ENCODE peak calls at places on chromosomes 11 and 22, in seven cellular contexts. F, B, Y, O, A, P and R are unnamed samples.

GRCh38 chr11:72039108-72039850 is 40.6 kb downstream of the IL18BP start:
- DNase-seq in B (no peak), Y (no peak), F (no peak), P (peak), O (no peak), A (no peak), R (no peak)

GRCh38 chr11:130555251-130555841 is 106.9 kb downstream of the ADAMTS15 start:
- DNase-seq in A (peak), Y (no peak), F (no peak), O (no peak), P (no peak), B (no peak), R (no peak)

GRCh38 chr11:118918128-118918685 is 7.5 kb downstream of the BCL9L start:
- DNase-seq in F (peak), P (no peak), Y (peak), A (peak), B (peak), O (peak), R (peak)

GRCh38 chr22:28674121-28674563 is 5.5 kb downstream of the TTC28 start:
- DNase-seq in Y (no peak), F (no peak), B (no peak), P (no peak), O (peak), A (peak), R (peak)

GRCh38 chr11:72069787-72070251 is 10.5 kb downstream of the NUMA1 start:
- DNase-seq in F (peak), O (peak), Y (peak), B (peak), A (peak), P (peak), R (peak)

GRCh38 chr11:76700177-76701100 is 29.9 kb upstream of the LRRC32 start:
- DNase-seq in O (peak), P (peak), Y (peak), B (peak), F (peak), A (peak), R (peak)

GRCh38 chr11:83194284-83195175 is 1.0 kb downstream of the ANKRD42 start:
- DNase-seq in B (peak), A (peak), Y (peak), O (peak), F (peak), P (no peak), R (peak)

GRCh38 chr11:68347345-68347744 is 35.0 kb downstream of the LRP5 start:
- DNase-seq in P (no peak), B (no peak), O (no peak), A (no peak), F (no peak), Y (no peak), R (no peak)

GRCh38 chr11:34030386-34030785 is 21.1 kb upstream of the CAPRIN1 start:
- DNase-seq in F (no peak), A (no peak), O (no peak), B (no peak), P (no peak), Y (peak), R (no peak)

GRCh38 chr22:44505796-44506354 is 7.8 kb upstream of the RTL6 start:
- DNase-seq in A (no peak), P (no peak), Y (no peak), B (no peak), O (no peak), F (no peak), R (no peak)

GRCh38 chr22:49255741-49256318 is 571.8 kb downstream of the BRD1 start:
- DNase-seq in F (no peak), P (no peak), A (no peak), O (no peak), B (no peak), Y (no peak), R (no peak)

GRCh38 chr11:1300569-1301187 is 8.8 kb downstream of the TOLLIP start:
- DNase-seq in P (no peak), F (peak), O (no peak), Y (no peak), A (no peak), B (no peak), R (no peak)

GRCh38 chr22:42056757-42057511 is 13.7 kb downstream of the NAGA start:
- DNase-seq in F (no peak), Y (no peak), P (no peak), A (no peak), B (no peak), O (no peak), R (no peak)

GRCh38 chr22:46935506-46936377 is 173.3 kb downstream of the TBC1D22A start:
- DNase-seq in O (no peak), B (no peak), A (no peak), P (no peak), Y (no peak), F (peak), R (no peak)

GRCh38 chr11:116471608-116472007 is 301.2 kb downstream of the BUD13 start:
- DNase-seq in B (peak), O (peak), P (no peak), A (peak), F (no peak), Y (peak), R (peak)

GRCh38 chr22:43014062-43014875 is 680 bp downstream of the PACSIN2 start:
- DNase-seq in F (peak), Y (no peak), O (no peak), A (no peak), P (no peak), B (no peak), R (no peak)

GRCh38 chr11:132977241-132977640 is 555.1 kb downstream of the OPCML start:
- DNase-seq in P (no peak), Y (no peak), O (no peak), A (no peak), B (no peak), F (no peak), R (no peak)

GRCh38 chr22:17807571-17808410 is 33.5 kb upstream of the BID start:
- DNase-seq in Y (no peak), O (no peak), P (peak), A (no peak), B (no peak), F (peak), R (no peak)

GRCh38 chr11:116948375-116948774 is 111.0 kb upstream of the APOA1 start:
- DNase-seq in O (peak), P (no peak), A (peak), F (no peak), B (no peak), Y (peak), R (no peak)

DNA sequence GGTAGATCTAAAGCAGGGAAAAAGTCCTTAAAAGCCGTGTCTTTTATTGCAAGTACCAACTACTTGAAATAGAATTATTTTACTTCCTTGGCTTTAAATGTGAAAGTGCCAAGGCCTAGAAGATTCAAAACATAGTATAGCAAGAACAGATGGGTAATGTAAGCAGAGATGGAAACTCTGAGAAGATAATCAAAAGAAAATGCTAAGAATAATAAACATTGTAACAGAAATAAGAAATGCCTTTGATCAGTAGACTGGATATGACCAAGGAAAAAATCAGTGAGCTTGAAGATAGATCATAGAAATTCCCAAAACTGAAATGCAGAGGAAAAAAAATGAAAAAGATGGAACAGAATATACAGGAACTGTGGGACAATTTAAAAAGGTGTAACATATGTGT is 113.1 kb downstream of the BLID start:
- DNase-seq in B (no peak), A (no peak), F (no peak), Y (no peak), O (no peak), P (peak), R (no peak)
- H3K4me3 ChIP-seq in B (no peak), A (no peak), F (no peak), Y (no peak), O (no peak), P (no peak), R (no peak)

GRCh38 chr11:120941000-120941399 is 82.9 kb upstream of the TBCEL start:
- DNase-seq in A (no peak), O (no peak), Y (peak), B (no peak), F (no peak), P (no peak), R (no peak)

GRCh38 chr11:120940297-120940847 is 83.5 kb upstream of the TBCEL start:
- DNase-seq in P (no peak), O (no peak), B (no peak), Y (no peak), F (no peak), A (no peak), R (no peak)

GRCh38 chr11:120942701-120943100 is 81.2 kb upstream of the TBCEL start:
- DNase-seq in Y (no peak), P (no peak), A (no peak), F (no peak), B (no peak), O (no peak), R (no peak)

GRCh38 chr11:120937501-120937900 is 86.4 kb upstream of the TBCEL start:
- DNase-seq in O (no peak), P (no peak), Y (no peak), B (no peak), A (no peak), F (no peak), R (no peak)

GRCh38 chr11:120938255-120938654 is 85.6 kb upstream of the TBCEL start:
- DNase-seq in P (no peak), B (no peak), F (no peak), O (no peak), Y (no peak), A (no peak), R (no peak)
- TF ChIP-seq CTCF in P (no peak), B (no peak), F (no peak), O (no peak), Y (no peak), A (no peak), R (no peak)

GRCh38 chr22:29914165-29914564 is 31.2 kb downstream of the MTMR3 start:
- DNase-seq in P (peak), B (peak), Y (peak), A (peak), O (peak), F (no peak), R (peak)
- H3K4me3 ChIP-seq in P (no peak), B (no peak), Y (no peak), A (no peak), O (no peak), F (no peak), R (no peak)

DNA sequence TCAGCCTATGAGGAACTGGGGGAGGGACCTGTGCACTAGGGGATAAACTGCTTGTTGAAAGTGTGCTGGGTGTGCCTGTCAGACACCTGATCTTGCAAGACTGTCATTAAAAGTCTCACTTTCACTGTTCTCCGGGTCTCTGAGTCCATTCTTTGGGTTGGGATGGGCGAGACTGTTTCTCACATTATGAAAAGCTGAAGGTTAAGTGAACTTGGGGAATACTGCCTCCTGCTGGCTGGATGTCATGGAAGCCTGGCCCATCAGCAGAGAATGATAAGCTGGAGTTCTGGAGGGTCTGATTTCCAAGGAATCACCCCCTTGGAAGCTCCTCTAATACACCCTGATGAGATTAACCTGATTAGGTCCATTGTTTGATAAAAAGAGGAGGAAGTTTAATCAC is 9.0 kb upstream of the VPREB1 start:
- DNase-seq in B (no peak), A (peak), Y (peak), P (no peak), F (no peak), O (no peak), R (no peak)
- TF ChIP-seq CTCF in B (peak), A (peak), Y (peak), P (peak), F (peak), O (peak), R (peak)

DNA sequence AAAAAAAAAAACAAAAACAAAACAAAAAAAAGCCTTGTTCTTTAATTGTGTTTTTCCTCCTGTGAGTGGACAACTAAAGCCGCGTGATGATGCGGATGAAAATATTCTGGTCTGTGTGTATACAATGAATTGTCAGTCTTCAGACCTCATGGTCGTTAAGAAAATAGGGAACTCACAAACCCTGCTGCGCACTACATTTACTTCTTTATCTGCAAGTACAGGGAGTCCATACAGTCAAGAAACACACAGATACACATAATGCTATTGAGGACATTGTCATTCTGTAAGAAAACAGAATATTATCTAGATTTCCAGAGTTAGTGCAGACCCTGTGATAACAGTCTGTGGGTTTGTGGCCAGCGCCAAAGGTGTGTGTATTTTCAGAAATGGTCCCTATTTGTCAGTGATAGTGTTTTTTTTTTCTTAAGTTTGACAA is 17.3 kb upstream of the ADSL start:
- DNase-seq in O (no peak), A (no peak), Y (no peak), B (no peak), F (no peak), P (no peak), R (no peak)
- H3K4me3 ChIP-seq in O (no peak), A (no peak), Y (no peak), B (no peak), F (no peak), P (no peak), R (no peak)

GRCh38 chr11:55707029-55707428 is 45.0 kb downstream of the OR4C6 start:
- DNase-seq in P (no peak), F (no peak), O (peak), A (peak), Y (peak), B (no peak), R (no peak)
- TF ChIP-seq CTCF in P (peak), F (peak), O (peak), A (peak), Y (peak), B (peak), R (no peak)

DNA sequence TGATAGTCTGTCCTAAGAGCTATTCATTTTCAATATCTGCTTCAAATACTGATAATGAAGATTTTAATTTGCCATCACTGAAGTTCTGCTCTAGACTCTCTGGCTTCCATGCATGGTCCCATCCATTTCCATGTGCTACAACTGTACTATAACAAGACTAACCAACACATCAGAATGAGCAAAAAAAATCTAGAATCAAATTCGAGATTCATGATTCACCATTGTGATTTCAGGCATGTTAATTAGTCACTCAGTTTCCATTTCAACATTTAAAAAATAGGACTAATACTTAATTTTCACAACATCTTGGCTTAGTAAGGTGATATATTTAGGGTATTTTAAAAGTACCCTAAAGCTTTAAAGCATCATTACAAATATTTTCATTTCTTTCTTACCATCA is 22.8 kb downstream of the PICALM start:
- DNase-seq in Y (peak), A (no peak), B (no peak), O (no peak), P (no peak), F (no peak), R (no peak)
- H3K4me3 ChIP-seq in Y (no peak), A (no peak), B (no peak), O (no peak), P (no peak), F (no peak), R (no peak)

GRCh38 chr11:126888126-126888712 is 112.4 kb downstream of the KIRREL3 start:
- DNase-seq in A (no peak), P (no peak), F (no peak), B (no peak), Y (no peak), O (no peak), R (no peak)

GRCh38 chr11:126893796-126894195 is 106.8 kb downstream of the KIRREL3 start:
- DNase-seq in O (no peak), Y (no peak), A (no peak), P (no peak), F (no peak), B (no peak), R (no peak)

GRCh38 chr11:126892781-126893180 is 107.8 kb downstream of the KIRREL3 start:
- DNase-seq in F (no peak), B (no peak), Y (no peak), O (no peak), P (no peak), A (no peak), R (no peak)

GRCh38 chr11:126891556-126892217 is 108.9 kb downstream of the KIRREL3 start:
- DNase-seq in F (no peak), A (no peak), O (no peak), B (no peak), P (no peak), Y (no peak), R (no peak)

DNA sequence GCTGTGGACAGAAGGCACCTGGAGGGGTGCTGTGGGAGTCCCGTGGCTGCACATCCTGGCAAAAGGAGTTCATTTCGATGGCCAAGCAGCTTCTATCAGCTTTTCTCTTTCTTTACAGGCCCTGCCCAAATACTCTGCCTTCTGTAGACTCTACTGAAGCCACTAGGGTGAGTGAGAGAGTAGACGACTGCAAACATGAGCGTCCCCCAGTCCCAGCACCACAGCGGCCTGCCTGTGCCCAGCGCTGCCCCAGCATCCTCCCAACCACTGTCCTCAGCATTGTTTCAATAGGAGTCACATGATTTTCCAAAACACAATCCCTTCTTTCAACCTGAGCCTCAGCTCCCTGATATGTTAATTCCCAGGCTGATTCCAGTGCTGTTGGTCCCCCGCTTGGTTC is 110.0 kb downstream of the KIRREL3 start:
- DNase-seq in F (no peak), B (no peak), Y (no peak), O (no peak), P (no peak), A (no peak), R (no peak)
- TF ChIP-seq CTCF in F (no peak), B (no peak), Y (no peak), O (peak), P (no peak), A (no peak), R (no peak)

DNA sequence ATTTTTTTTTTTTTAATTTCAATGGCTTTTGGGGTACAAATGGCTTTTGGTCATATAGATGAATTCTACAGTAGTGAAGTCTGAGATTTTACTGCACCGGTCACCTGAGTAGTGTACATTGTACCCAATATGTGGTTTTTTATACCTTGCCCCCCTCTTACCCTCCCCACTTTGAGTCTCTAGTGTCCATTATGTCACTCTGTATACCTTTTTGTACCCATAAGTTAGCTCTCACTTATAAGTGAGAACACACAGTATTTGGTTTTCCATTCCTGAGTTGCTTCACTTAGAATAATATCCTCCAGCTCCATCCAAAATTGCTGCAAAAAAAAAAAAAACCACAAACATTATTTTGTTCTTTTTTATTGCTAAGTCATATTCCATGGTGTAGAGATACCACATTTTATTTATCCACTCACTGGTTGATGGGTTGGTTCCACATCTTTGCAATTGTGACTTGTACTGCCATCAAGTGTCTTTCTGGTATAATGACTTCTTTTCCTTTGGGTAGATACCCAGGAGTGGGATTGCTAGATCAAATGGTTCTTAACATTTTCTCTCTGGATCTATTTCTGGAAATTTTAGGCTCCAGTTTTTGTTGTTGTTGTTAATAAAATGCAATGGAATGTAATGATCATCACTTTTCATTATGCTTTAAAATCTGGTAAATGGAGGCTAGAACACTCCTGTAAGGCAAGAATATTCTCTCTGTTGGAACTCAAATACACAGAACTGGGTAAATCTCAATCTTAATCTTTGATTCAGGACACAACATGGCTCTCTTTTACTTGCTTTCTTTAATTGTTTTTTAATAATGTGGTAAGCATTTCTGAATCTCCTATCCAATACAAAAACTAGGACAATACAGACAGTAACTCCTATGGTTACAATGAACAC is 10.3 kb downstream of the NEAT1 start:
- DNase-seq in P (no peak), Y (peak), A (peak), B (no peak), O (no peak), F (no peak), R (no peak)
- H3K4me3 ChIP-seq in P (peak), Y (no peak), A (peak), B (no peak), O (peak), F (no peak), R (peak)